ENCODE peak calls at places on chromosomes 16 and 17, in five cellular contexts. B is ovary, C is fibroblast of the aortic adventitia, U is activated B cell treated with CpG ODN at 0.5 μM for 24 hours, N is AG04450. L is an unnamed sample.

GRCh38 chr17:64020068-64020766 is at the start of gene ICAM2:
- DNase-seq in B (no peak), C (no peak), U (peak), N (no peak), L (no peak)

GRCh38 chr17:36673637-36674277 is 72.4 kb downstream of the MRM1 start:
- DNase-seq in B (no peak), C (no peak), U (no peak), N (no peak), L (no peak)

GRCh38 chr17:31538080-31538762 is 146.7 kb downstream of the RAB11FIP4 start:
- DNase-seq in B (no peak), C (no peak), U (peak), N (no peak), L (no peak)

GRCh38 chr17:19005442-19005773 is 844 bp upstream of the FAM83G start:
- DNase-seq in B (no peak), C (no peak), U (no peak), N (no peak), L (no peak)

GRCh38 chr17:6669479-6670212 is 18.1 kb downstream of the C17orf100 start:
- DNase-seq in B (no peak), C (no peak), U (no peak), N (no peak), L (no peak)

GRCh38 chr17:47423406-47424295 is 99.9 kb downstream of the EFCAB13 start:
- DNase-seq in B (peak), C (no peak), U (peak), N (no peak), L (no peak)

GRCh38 chr17:13244511-13244910 is 226.7 kb upstream of the ELAC2 start:
- DNase-seq in B (no peak), C (peak), U (no peak), N (no peak), L (no peak)

GRCh38 chr17:3534881-3535252 is 22.7 kb downstream of the TRPV3 start:
- DNase-seq in B (peak), C (peak), U (no peak), N (no peak), L (no peak)

GRCh38 chr17:67492824-67493490 is 115.9 kb downstream of the PITPNC1 start:
- DNase-seq in B (no peak), C (peak), U (no peak), N (no peak), L (no peak)

GRCh38 chr17:6361733-6362132 is 73.2 kb downstream of the AIPL1 start:
- DNase-seq in B (no peak), C (no peak), U (no peak), N (no peak), L (peak)

GRCh38 chr16:65909310-65910050 is 457.0 kb upstream of the CDH5 start:
- DNase-seq in B (no peak), C (peak), U (no peak), N (no peak), L (no peak)

GRCh38 chr17:8001976-8002645 is at the start of gene GUCY2D:
- DNase-seq in B (no peak), C (no peak), U (no peak), N (no peak), L (no peak)

GRCh38 chr17:50423553-50424159 is 2.4 kb upstream of the ACSF2 start:
- DNase-seq in B (peak), C (peak), U (no peak), N (peak), L (no peak)

GRCh38 chr17:65783845-65784334 is 222.4 kb upstream of the AXIN2 start:
- DNase-seq in B (no peak), C (peak), U (no peak), N (peak), L (no peak)

GRCh38 chr17:63137163-63137562 is 171.1 kb downstream of the TANC2 start:
- DNase-seq in B (no peak), C (no peak), U (no peak), N (no peak), L (no peak)

GRCh38 chr17:70181866-70182265 is 12.5 kb downstream of the KCNJ2 start:
- DNase-seq in B (no peak), C (no peak), U (no peak), N (no peak), L (no peak)

GRCh38 chr17:49390548-49391324 is 23.9 kb downstream of the PHB1 start:
- DNase-seq in B (no peak), C (no peak), U (peak), N (no peak), L (no peak)

GRCh38 chr16:76527244-76527643 is 250.0 kb downstream of the CNTNAP4 start:
- DNase-seq in B (no peak), C (no peak), U (no peak), N (no peak), L (no peak)

GRCh38 chr17:12567077-12568053 is 98.3 kb upstream of the MYOCD start:
- DNase-seq in B (no peak), C (no peak), U (no peak), N (no peak), L (no peak)

GRCh38 chr16:84599528-84600202 is 18.2 kb downstream of the COTL1 start:
- DNase-seq in B (peak), C (peak), U (peak), N (peak), L (peak)

GRCh38 chr17:40157972-40158371 is 17.6 kb downstream of the CASC3 start:
- DNase-seq in B (no peak), C (no peak), U (no peak), N (no peak), L (no peak)

GRCh38 chr16:85564277-85565051 is 48.7 kb upstream of the GSE1 start:
- DNase-seq in B (no peak), C (no peak), U (no peak), N (no peak), L (no peak)

GRCh38 chr16:57887711-57888110 is 83.2 kb downstream of the CNGB1 start:
- DNase-seq in B (no peak), C (no peak), U (no peak), N (no peak), L (no peak)

GRCh38 chr17:7023576-7024401 is 939 bp downstream of the BCL6B start:
- DNase-seq in B (peak), C (peak), U (peak), N (no peak), L (no peak)

GRCh38 chr16:53561101-53561888 is 58.3 kb upstream of the AKTIP start:
- DNase-seq in B (no peak), C (no peak), U (no peak), N (no peak), L (no peak)

GRCh38 chr17:64682261-64683181 is 20.4 kb upstream of the SMURF2 start:
- DNase-seq in B (no peak), C (peak), U (no peak), N (peak), L (no peak)

GRCh38 chr17:44005865-44006580 is 1.6 kb downstream of the NAGS start:
- DNase-seq in B (peak), C (no peak), U (peak), N (no peak), L (no peak)

GRCh38 chr17:2337811-2338657 is 733 bp downstream of the SGSM2 start:
- DNase-seq in B (peak), C (peak), U (peak), N (no peak), L (peak)

GRCh38 chr17:72702136-72702735 is 390.3 kb downstream of the SLC39A11 start:
- DNase-seq in B (no peak), C (peak), U (no peak), N (no peak), L (no peak)

GRCh38 chr17:31579265-31579664 is 187.8 kb downstream of the RAB11FIP4 start:
- DNase-seq in B (no peak), C (no peak), U (no peak), N (no peak), L (no peak)

GRCh38 chr16:2043296-2043979 is 4.2 kb downstream of the NTHL1 start:
- DNase-seq in B (no peak), C (no peak), U (no peak), N (no peak), L (no peak)

GRCh38 chr17:4858880-4859260 is 25.7 kb downstream of the MINK1 start:
- DNase-seq in B (no peak), C (peak), U (no peak), N (no peak), L (no peak)

GRCh38 chr17:43846963-43847369 is at the start of gene CD300LG:
- DNase-seq in B (no peak), C (no peak), U (no peak), N (no peak), L (no peak)

GRCh38 chr17:66965801-66966528 is 1.5 kb downstream of the CACNG4 start:
- DNase-seq in B (no peak), C (no peak), U (no peak), N (no peak), L (no peak)

GRCh38 chr17:27807567-27808470 is 7.5 kb upstream of the NOS2 start:
- DNase-seq in B (no peak), C (no peak), U (peak), N (no peak), L (no peak)

GRCh38 chr16:53770641-53771040 is 66.7 kb downstream of the FTO start:
- DNase-seq in B (no peak), C (no peak), U (no peak), N (no peak), L (no peak)

GRCh38 chr16:10736926-10737625 is 6.6 kb upstream of the NUBP1 start:
- DNase-seq in B (peak), C (peak), U (no peak), N (peak), L (peak)
- TF ChIP-seq CTCF in B (peak), C (peak), U (peak), N (peak), L (peak)

GRCh38 chr17:82452162-82452561 is 1.6 kb upstream of the CYBC1 start:
- DNase-seq in B (no peak), C (no peak), U (no peak), N (no peak), L (no peak)

GRCh38 chr17:82446649-82447048 is 3.9 kb downstream of the CYBC1 start:
- DNase-seq in B (peak), C (no peak), U (no peak), N (no peak), L (no peak)

GRCh38 chr17:82450357-82451106 is at the start of gene CYBC1:
- DNase-seq in B (peak), C (peak), U (peak), N (peak), L (peak)

GRCh38 chr17:82449883-82450356 is 632 bp downstream of the CYBC1 start:
- DNase-seq in B (no peak), C (no peak), U (no peak), N (no peak), L (no peak)

GRCh38 chr17:82449136-82449882 is 1.2 kb downstream of the CYBC1 start:
- DNase-seq in B (peak), C (no peak), U (peak), N (no peak), L (no peak)
- TF ChIP-seq CTCF in B (no peak), C (no peak), U (no peak), N (no peak), L (no peak)

GRCh38 chr17:11293480-11293879 is 52.5 kb downstream of the SHISA6 start:
- DNase-seq in B (no peak), C (no peak), U (no peak), N (no peak), L (peak)

GRCh38 chr17:11298401-11298800 is 57.4 kb downstream of the SHISA6 start:
- DNase-seq in B (no peak), C (no peak), U (no peak), N (no peak), L (no peak)

GRCh38 chr17:11300201-11300600 is 59.2 kb downstream of the SHISA6 start:
- DNase-seq in B (no peak), C (no peak), U (no peak), N (no peak), L (no peak)

GRCh38 chr17:11294826-11295225 is 53.8 kb downstream of the SHISA6 start:
- DNase-seq in B (no peak), C (no peak), U (no peak), N (no peak), L (peak)

DNA sequence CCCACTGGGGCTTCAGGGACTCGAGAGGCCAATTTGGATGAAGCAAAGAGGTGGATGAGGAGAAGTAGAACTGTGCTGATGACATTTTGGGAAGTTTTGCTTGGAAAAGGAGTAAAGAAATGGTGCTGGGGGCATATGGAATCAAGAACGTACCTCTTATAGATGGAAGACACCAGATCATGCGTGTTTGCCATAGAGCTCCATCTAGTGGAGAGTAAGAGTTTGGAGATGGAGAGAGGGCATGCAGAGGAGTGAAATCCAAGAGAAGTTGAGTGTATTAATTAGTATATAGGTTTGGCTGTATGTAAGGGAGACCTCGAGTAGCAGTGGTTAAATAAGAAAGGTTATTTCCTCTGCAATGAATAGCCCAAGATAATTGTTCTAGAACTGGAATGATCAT is 56.0 kb downstream of the SHISA6 start:
- DNase-seq in B (no peak), C (no peak), U (no peak), N (no peak), L (no peak)
- TF ChIP-seq CTCF in B (no peak), C (no peak), U (no peak), N (no peak), L (peak)

DNA sequence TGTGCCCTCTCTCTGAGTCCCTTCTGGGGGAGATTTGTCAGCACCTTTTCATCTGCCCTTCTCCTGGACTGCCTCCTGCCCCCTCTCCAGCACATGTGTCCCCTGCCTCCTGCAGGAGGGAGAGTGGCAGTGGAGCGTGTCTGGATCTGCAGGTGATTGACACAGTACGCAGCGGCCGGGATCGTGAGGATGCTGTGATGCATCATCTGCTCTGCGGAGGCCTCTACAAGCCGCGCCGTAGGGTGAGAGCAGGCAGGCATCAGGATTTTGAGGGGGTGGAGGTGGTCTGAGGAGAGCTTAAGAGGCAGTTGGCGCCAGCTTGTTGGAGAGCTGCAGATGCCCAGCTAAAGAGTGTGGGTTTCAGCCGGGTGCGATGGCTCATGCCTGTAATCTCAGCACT is 10.9 kb downstream of the SLC9A5 start:
- DNase-seq in B (no peak), C (no peak), U (no peak), N (no peak), L (no peak)
- TF ChIP-seq CTCF in B (no peak), C (no peak), U (no peak), N (no peak), L (no peak)

GRCh38 chr17:79053251-79053925 is 21.2 kb upstream of the ENGASE start:
- DNase-seq in B (no peak), C (peak), U (no peak), N (no peak), L (no peak)
- TF ChIP-seq CTCF in B (no peak), C (no peak), U (no peak), N (no peak), L (no peak)

DNA sequence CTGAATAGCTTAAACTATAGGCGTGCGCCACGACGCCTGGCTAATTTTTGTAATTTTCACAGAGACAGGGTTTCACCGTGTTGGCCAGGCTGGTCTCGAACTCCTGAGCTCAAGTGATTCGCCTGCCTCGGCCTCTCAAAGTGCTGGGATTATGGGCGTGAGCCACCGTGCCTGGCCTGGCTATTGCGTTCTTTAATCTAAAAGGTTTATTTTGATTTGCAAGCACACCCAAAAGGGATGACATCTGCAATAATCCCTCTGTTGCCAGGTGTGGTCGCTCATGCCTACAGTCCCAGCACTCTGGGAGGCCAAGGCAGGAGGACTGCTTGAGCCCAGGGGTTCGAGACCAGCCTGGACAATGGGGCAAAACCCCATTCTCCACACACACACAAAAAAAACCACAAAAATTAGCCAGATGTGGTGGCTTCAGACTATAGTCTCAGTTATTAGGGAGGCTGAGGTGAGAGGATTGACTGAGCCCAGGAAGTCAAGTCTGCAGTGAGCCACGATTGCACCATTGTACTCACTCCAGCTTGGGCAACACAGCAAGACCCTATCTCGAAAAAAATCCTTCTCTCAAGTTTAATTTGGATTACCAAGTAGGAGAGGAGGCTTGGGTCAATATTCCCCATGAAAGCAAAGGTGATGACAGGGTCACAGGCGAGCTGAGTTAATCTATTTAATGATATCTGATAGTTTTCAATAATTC is 144.1 kb downstream of the PARN start:
- DNase-seq in B (no peak), C (no peak), U (no peak), N (no peak), L (no peak)
- TF ChIP-seq CTCF in B (no peak), C (no peak), U (no peak), N (no peak), L (no peak)

DNA sequence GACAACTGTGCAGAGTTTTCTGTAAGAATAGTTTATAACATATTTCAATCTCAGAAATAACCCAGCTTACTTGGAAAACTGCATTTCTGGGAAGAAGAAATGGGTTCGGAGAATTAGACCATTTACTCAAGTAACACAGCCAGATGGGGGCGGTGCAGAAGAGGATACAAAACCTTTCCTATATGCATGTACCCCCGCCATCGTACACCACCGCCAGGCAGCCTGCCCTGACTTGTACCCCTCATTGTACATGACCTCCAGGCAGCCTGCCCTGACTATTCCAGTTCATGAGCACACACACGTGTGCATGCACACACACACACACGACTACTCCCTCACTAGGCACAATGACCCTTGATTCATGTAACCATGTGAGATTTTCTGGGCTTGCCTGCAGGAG is 154.0 kb downstream of the C16orf78 start:
- DNase-seq in B (no peak), C (peak), U (no peak), N (no peak), L (no peak)
- TF ChIP-seq CTCF in B (no peak), C (no peak), U (no peak), N (no peak), L (no peak)

GRCh38 chr17:37701424-37702020 is 43.3 kb downstream of the HNF1B start:
- DNase-seq in B (no peak), C (peak), U (peak), N (no peak), L (no peak)
- TF ChIP-seq CTCF in B (no peak), C (peak), U (peak), N (peak), L (peak)